ENCODE peak calls at places on chromosomes 6 and 20, in eight cellular contexts. H, W, C, F, I, S, J and Q are unnamed samples.
A peak's percentile ranks its signal among the peaks of the same experiment; 100 is the strongest.

GRCh38 chr20:49505518-49505917 is 23.1 kb upstream of the KCNB1 start:
- DNase-seq in H (no peak), W (no peak), C (no peak), F (no peak), I (peak; percentile 58), S (no peak), J (no peak), Q (peak; percentile 16)

GRCh38 chr20:31693987-31694661 is 28.5 kb downstream of the BCL2L1 start:
- DNase-seq in H (no peak), W (no peak), C (no peak), F (no peak), I (no peak), S (no peak), J (no peak), Q (no peak)

GRCh38 chr6:170188571-170189001 is 102.3 kb downstream of the DLL1 start:
- DNase-seq in H (no peak), W (no peak), C (no peak), F (no peak), I (no peak), S (no peak), J (no peak), Q (no peak)

GRCh38 chr20:60037120-60037499 is 78.9 kb downstream of the CDH26 start:
- DNase-seq in H (no peak), W (no peak), C (no peak), F (no peak), I (no peak), S (no peak), J (peak; percentile 41), Q (no peak)

GRCh38 chr20:33814238-33814712 is 3.1 kb downstream of the CHMP4B start:
- DNase-seq in H (no peak), W (peak; percentile 73), C (no peak), F (no peak), I (no peak), S (no peak), J (no peak), Q (no peak)

GRCh38 chr6:137223370-137224131 is 4.4 kb upstream of the IFNGR1 start:
- DNase-seq in H (no peak), W (peak; percentile 43), C (no peak), F (no peak), I (no peak), S (no peak), J (no peak), Q (no peak)

GRCh38 chr6:158621694-158622544 is 22.6 kb downstream of the DYNLT1 start:
- DNase-seq in H (no peak), W (no peak), C (no peak), F (no peak), I (no peak), S (no peak), J (no peak), Q (no peak)

GRCh38 chr6:3723966-3724365 is 27.5 kb downstream of the PXDC1 start:
- DNase-seq in H (no peak), W (no peak), C (no peak), F (no peak), I (no peak), S (no peak), J (no peak), Q (no peak)

GRCh38 chr6:74899416-74899815 is 306.4 kb downstream of the COL12A1 start:
- DNase-seq in H (no peak), W (no peak), C (no peak), F (no peak), I (no peak), S (no peak), J (no peak), Q (no peak)